ENCODE peak calls at places on chromosomes 12 and 14, in eight cellular contexts. One of them, this sample, is unnamed.

GRCh38 chr12:8680533-8680932 is 17.3 kb upstream of the RIMKLB start:
- DNase-seq in Panc1: no peak
- DNase-seq in GM23338: peak
- DNase-seq in HCT116: no peak
- DNase-seq in HepG2: no peak
- DNase-seq in SK-N-SH: peak
- DNase-seq in A549: no peak
- DNase-seq in K562: no peak
- DNase-seq in this sample: no peak

GRCh38 chr14:76776306-76777251 is 15.3 kb downstream of the VASH1 start:
- DNase-seq in Panc1: no peak
- DNase-seq in GM23338: no peak
- DNase-seq in HCT116: no peak
- DNase-seq in HepG2: peak
- DNase-seq in SK-N-SH: no peak
- DNase-seq in A549: no peak
- DNase-seq in K562: peak
- DNase-seq in this sample: no peak

GRCh38 chr14:54225457-54225856 is 171.3 kb upstream of the CDKN3 start:
- DNase-seq in Panc1: no peak
- DNase-seq in GM23338: no peak
- DNase-seq in HCT116: no peak
- DNase-seq in HepG2: no peak
- DNase-seq in SK-N-SH: peak
- DNase-seq in A549: no peak
- DNase-seq in K562: no peak
- DNase-seq in this sample: no peak

GRCh38 chr14:31457665-31458659 is 656 bp upstream of the DTD2 start:
- DNase-seq in Panc1: no peak
- DNase-seq in GM23338: no peak
- DNase-seq in HCT116: no peak
- DNase-seq in HepG2: peak
- DNase-seq in SK-N-SH: no peak
- DNase-seq in A549: no peak
- DNase-seq in K562: peak
- DNase-seq in this sample: no peak

GRCh38 chr14:81323621-81324400 is 76.3 kb downstream of the STON2 start:
- DNase-seq in Panc1: no peak
- DNase-seq in GM23338: peak
- DNase-seq in HCT116: peak
- DNase-seq in HepG2: no peak
- DNase-seq in SK-N-SH: no peak
- DNase-seq in A549: peak
- DNase-seq in K562: peak
- DNase-seq in this sample: no peak

GRCh38 chr12:123987022-123987421 is 14.0 kb downstream of the ZNF664 start:
- DNase-seq in Panc1: no peak
- DNase-seq in GM23338: no peak
- DNase-seq in HCT116: no peak
- DNase-seq in HepG2: no peak
- DNase-seq in SK-N-SH: no peak
- DNase-seq in A549: no peak
- DNase-seq in K562: no peak
- DNase-seq in this sample: no peak

GRCh38 chr12:68581926-68582325 is 28.8 kb upstream of the RAP1B start:
- DNase-seq in Panc1: no peak
- DNase-seq in GM23338: no peak
- DNase-seq in HCT116: no peak
- DNase-seq in HepG2: no peak
- DNase-seq in SK-N-SH: no peak
- DNase-seq in A549: no peak
- DNase-seq in K562: no peak
- DNase-seq in this sample: no peak

GRCh38 chr12:49793620-49794019 is 34.6 kb downstream of the NCKAP5L start:
- DNase-seq in Panc1: no peak
- DNase-seq in GM23338: no peak
- DNase-seq in HCT116: no peak
- DNase-seq in HepG2: no peak
- DNase-seq in SK-N-SH: no peak
- DNase-seq in A549: no peak
- DNase-seq in K562: no peak
- DNase-seq in this sample: no peak

GRCh38 chr12:117408161-117408791 is 46.9 kb upstream of the NOS1 start:
- DNase-seq in Panc1: no peak
- DNase-seq in GM23338: peak
- DNase-seq in HCT116: no peak
- DNase-seq in HepG2: no peak
- DNase-seq in SK-N-SH: peak
- DNase-seq in A549: no peak
- DNase-seq in K562: no peak
- DNase-seq in this sample: no peak

GRCh38 chr12:132160016-132160415 is 15.8 kb downstream of the NOC4L start:
- DNase-seq in Panc1: no peak
- DNase-seq in GM23338: no peak
- DNase-seq in HCT116: no peak
- DNase-seq in HepG2: no peak
- DNase-seq in SK-N-SH: no peak
- DNase-seq in A549: no peak
- DNase-seq in K562: no peak
- DNase-seq in this sample: no peak

GRCh38 chr12:49838973-49839633 is 3.8 kb downstream of the BCDIN3D start:
- DNase-seq in Panc1: no peak
- DNase-seq in GM23338: peak
- DNase-seq in HCT116: peak
- DNase-seq in HepG2: peak
- DNase-seq in SK-N-SH: peak
- DNase-seq in A549: peak
- DNase-seq in K562: peak
- DNase-seq in this sample: peak

GRCh38 chr14:36556811-36557433 is 25.5 kb downstream of the NKX2-8 start:
- DNase-seq in Panc1: no peak
- DNase-seq in GM23338: peak
- DNase-seq in HCT116: peak
- DNase-seq in HepG2: peak
- DNase-seq in SK-N-SH: peak
- DNase-seq in A549: peak
- DNase-seq in K562: peak
- DNase-seq in this sample: peak

GRCh38 chr12:24770334-24770733 is 178.6 kb downstream of the BCAT1 start:
- DNase-seq in Panc1: no peak
- DNase-seq in GM23338: no peak
- DNase-seq in HCT116: no peak
- DNase-seq in HepG2: no peak
- DNase-seq in SK-N-SH: no peak
- DNase-seq in A549: no peak
- DNase-seq in K562: no peak
- DNase-seq in this sample: no peak

GRCh38 chr14:105748204-105748578 is 221.8 kb downstream of the TMEM121 start:
- DNase-seq in Panc1: no peak
- DNase-seq in GM23338: no peak
- DNase-seq in HCT116: no peak
- DNase-seq in HepG2: no peak
- DNase-seq in SK-N-SH: no peak
- DNase-seq in A549: no peak
- DNase-seq in K562: no peak
- DNase-seq in this sample: no peak

GRCh38 chr14:62800577-62800976 is 244.7 kb downstream of the KCNH5 start:
- DNase-seq in Panc1: no peak
- DNase-seq in GM23338: no peak
- DNase-seq in HCT116: no peak
- DNase-seq in HepG2: no peak
- DNase-seq in SK-N-SH: no peak
- DNase-seq in A549: no peak
- DNase-seq in K562: no peak
- DNase-seq in this sample: no peak

GRCh38 chr14:89828473-89829200 is 125.9 kb downstream of the EFCAB11 start:
- DNase-seq in Panc1: no peak
- DNase-seq in GM23338: no peak
- DNase-seq in HCT116: no peak
- DNase-seq in HepG2: no peak
- DNase-seq in SK-N-SH: no peak
- DNase-seq in A549: no peak
- DNase-seq in K562: no peak
- DNase-seq in this sample: no peak

GRCh38 chr12:117127933-117128823 is 29.0 kb upstream of the TESC start:
- DNase-seq in Panc1: no peak
- DNase-seq in GM23338: no peak
- DNase-seq in HCT116: no peak
- DNase-seq in HepG2: no peak
- DNase-seq in SK-N-SH: no peak
- DNase-seq in A549: no peak
- DNase-seq in K562: no peak
- DNase-seq in this sample: no peak

GRCh38 chr12:71766202-71766601 is 11.5 kb downstream of the RAB21 start:
- DNase-seq in Panc1: no peak
- DNase-seq in GM23338: no peak
- DNase-seq in HCT116: no peak
- DNase-seq in HepG2: no peak
- DNase-seq in SK-N-SH: no peak
- DNase-seq in A549: no peak
- DNase-seq in K562: no peak
- DNase-seq in this sample: no peak

GRCh38 chr14:43019826-43020225 is 1413.2 kb downstream of the LRFN5 start:
- DNase-seq in Panc1: no peak
- DNase-seq in GM23338: no peak
- DNase-seq in HCT116: no peak
- DNase-seq in HepG2: no peak
- DNase-seq in SK-N-SH: no peak
- DNase-seq in A549: no peak
- DNase-seq in K562: no peak
- DNase-seq in this sample: no peak

GRCh38 chr12:51890511-51891171 is 2.7 kb downstream of the ANKRD33 start:
- DNase-seq in Panc1: no peak
- DNase-seq in GM23338: no peak
- DNase-seq in HCT116: no peak
- DNase-seq in HepG2: no peak
- DNase-seq in SK-N-SH: peak
- DNase-seq in A549: no peak
- DNase-seq in K562: no peak
- DNase-seq in this sample: no peak

GRCh38 chr12:2959508-2960431 is 573 bp downstream of the TEAD4 start:
- DNase-seq in Panc1: no peak
- DNase-seq in GM23338: peak
- DNase-seq in HCT116: no peak
- DNase-seq in HepG2: peak
- DNase-seq in SK-N-SH: peak
- DNase-seq in A549: peak
- DNase-seq in K562: peak
- DNase-seq in this sample: no peak

GRCh38 chr12:90000721-90001120 is 292.1 kb upstream of the ATP2B1 start:
- DNase-seq in Panc1: no peak
- DNase-seq in GM23338: no peak
- DNase-seq in HCT116: no peak
- DNase-seq in HepG2: no peak
- DNase-seq in SK-N-SH: no peak
- DNase-seq in A549: no peak
- DNase-seq in K562: no peak
- DNase-seq in this sample: no peak

GRCh38 chr12:123433615-123434014 is 2.9 kb downstream of the RILPL2 start:
- DNase-seq in Panc1: no peak
- DNase-seq in GM23338: no peak
- DNase-seq in HCT116: no peak
- DNase-seq in HepG2: no peak
- DNase-seq in SK-N-SH: no peak
- DNase-seq in A549: no peak
- DNase-seq in K562: no peak
- DNase-seq in this sample: no peak

GRCh38 chr12:109532721-109533486 is 40.4 kb downstream of the MMAB start:
- DNase-seq in Panc1: no peak
- DNase-seq in GM23338: no peak
- DNase-seq in HCT116: no peak
- DNase-seq in HepG2: no peak
- DNase-seq in SK-N-SH: no peak
- DNase-seq in A549: no peak
- DNase-seq in K562: no peak
- DNase-seq in this sample: no peak

GRCh38 chr12:3105690-3106479 is 28.7 kb downstream of the TSPAN9 start:
- DNase-seq in Panc1: no peak
- DNase-seq in GM23338: no peak
- DNase-seq in HCT116: no peak
- DNase-seq in HepG2: no peak
- DNase-seq in SK-N-SH: no peak
- DNase-seq in A549: no peak
- DNase-seq in K562: no peak
- DNase-seq in this sample: no peak

GRCh38 chr12:69630191-69630590 is 19.5 kb upstream of the LRRC10 start:
- DNase-seq in Panc1: no peak
- DNase-seq in GM23338: peak
- DNase-seq in HCT116: no peak
- DNase-seq in HepG2: peak
- DNase-seq in SK-N-SH: no peak
- DNase-seq in A549: peak
- DNase-seq in K562: peak
- DNase-seq in this sample: no peak
- TF ChIP-seq REST in Panc1: no peak
- TF ChIP-seq REST in GM23338: no peak
- TF ChIP-seq REST in HCT116: no peak
- TF ChIP-seq REST in HepG2: no peak
- TF ChIP-seq REST in SK-N-SH: no peak
- TF ChIP-seq REST in A549: no peak
- TF ChIP-seq REST in K562: no peak
- TF ChIP-seq REST in this sample: no peak

GRCh38 chr12:11840350-11840749 is 190.9 kb downstream of the ETV6 start:
- DNase-seq in Panc1: no peak
- DNase-seq in GM23338: no peak
- DNase-seq in HCT116: no peak
- DNase-seq in HepG2: no peak
- DNase-seq in SK-N-SH: no peak
- DNase-seq in A549: no peak
- DNase-seq in K562: peak
- DNase-seq in this sample: peak
- TF ChIP-seq REST in Panc1: no peak
- TF ChIP-seq REST in GM23338: no peak
- TF ChIP-seq REST in HCT116: no peak
- TF ChIP-seq REST in HepG2: no peak
- TF ChIP-seq REST in SK-N-SH: no peak
- TF ChIP-seq REST in A549: no peak
- TF ChIP-seq REST in K562: no peak
- TF ChIP-seq REST in this sample: no peak

GRCh38 chr12:106769546-106769945 is 4.9 kb upstream of the RIC8B start:
- DNase-seq in Panc1: no peak
- DNase-seq in GM23338: no peak
- DNase-seq in HCT116: no peak
- DNase-seq in HepG2: no peak
- DNase-seq in SK-N-SH: no peak
- DNase-seq in A549: no peak
- DNase-seq in K562: no peak
- DNase-seq in this sample: no peak
- TF ChIP-seq REST in Panc1: no peak
- TF ChIP-seq REST in GM23338: no peak
- TF ChIP-seq REST in HCT116: no peak
- TF ChIP-seq REST in HepG2: no peak
- TF ChIP-seq REST in SK-N-SH: no peak
- TF ChIP-seq REST in A549: no peak
- TF ChIP-seq REST in K562: no peak
- TF ChIP-seq REST in this sample: no peak

GRCh38 chr12:7439579-7440505 is 4.1 kb downstream of the CD163L1 start:
- DNase-seq in Panc1: no peak
- DNase-seq in GM23338: peak
- DNase-seq in HCT116: no peak
- DNase-seq in HepG2: no peak
- DNase-seq in SK-N-SH: peak
- DNase-seq in A549: peak
- DNase-seq in K562: peak
- DNase-seq in this sample: no peak
- TF ChIP-seq REST in Panc1: no peak
- TF ChIP-seq REST in GM23338: no peak
- TF ChIP-seq REST in HCT116: no peak
- TF ChIP-seq REST in HepG2: no peak
- TF ChIP-seq REST in SK-N-SH: no peak
- TF ChIP-seq REST in A549: no peak
- TF ChIP-seq REST in K562: no peak
- TF ChIP-seq REST in this sample: no peak

This sample was measured in HL-60.